ENCODE peak calls at places on chromosomes 7 and 10, in five cellular contexts. T is cardiac fibroblast, C is osteocyte, N is heart left ventricle, M is H1. V is an unnamed sample.

GRCh38 chr10:48611133-48611532 is 6.3 kb upstream of the ARHGAP22 start:
- DNase-seq in N (no peak), T (no peak), M (peak), C (peak), V (no peak)

GRCh38 chr7:140484951-140485350 is 5.6 kb upstream of the MKRN1 start:
- DNase-seq in C (no peak), T (no peak), N (no peak), M (no peak), V (no peak)

GRCh38 chr7:25093268-25093802 is 31.7 kb downstream of the CYCS start:
- DNase-seq in M (peak), N (peak), T (peak), C (peak), V (peak)

GRCh38 chr7:150966002-150966401 is 12.1 kb downstream of the KCNH2 start:
- DNase-seq in C (no peak), T (no peak), N (peak), M (no peak), V (no peak)

GRCh38 chr10:104824378-104825006 is 183.4 kb downstream of the SORCS3 start:
- DNase-seq in C (no peak), M (peak), N (peak), T (peak), V (peak)

GRCh38 chr10:82377608-82378007 is 502.6 kb downstream of the NRG3 start:
- DNase-seq in C (no peak), T (peak), M (peak), N (no peak), V (peak)

GRCh38 chr7:38908759-38909335 is at the start of gene VPS41:
- DNase-seq in M (peak), C (no peak), T (peak), N (peak), V (peak)

GRCh38 chr7:150322833-150323681 is at the start of the genes ACTR3C and LRRC61:
- DNase-seq in C (no peak), T (no peak), N (peak), M (no peak), V (peak)

GRCh38 chr7:157297071-157297638 is 39.6 kb upstream of the DNAJB6 start:
- DNase-seq in T (no peak), C (no peak), M (no peak), N (no peak), V (no peak)

GRCh38 chr10:95327367-95327766 is 36.6 kb upstream of the PDLIM1 start:
- DNase-seq in C (no peak), M (no peak), N (peak), T (peak), V (no peak)

GRCh38 chr10:97319671-97320479 is 804 bp downstream of the FRAT1 start:
- DNase-seq in M (peak), C (no peak), N (peak), T (no peak), V (peak)

GRCh38 chr10:128062837-128063563 is 63.2 kb downstream of the MKI67 start:
- DNase-seq in M (no peak), N (peak), T (peak), C (no peak), V (peak)

GRCh38 chr10:5945561-5946418 is 31.6 kb downstream of the IL15RA start:
- DNase-seq in M (no peak), N (peak), C (no peak), T (peak), V (no peak)

GRCh38 chr7:141483044-141483443 is 68.2 kb upstream of the AGK start:
- DNase-seq in T (peak), M (no peak), N (no peak), C (no peak), V (no peak)

GRCh38 chr7:94170836-94171235 is 166.7 kb upstream of the BET1 start:
- DNase-seq in T (peak), N (no peak), C (no peak), M (no peak), V (peak)

GRCh38 chr7:12927635-12928434 is 240.4 kb downstream of the ARL4A start:
- DNase-seq in N (no peak), M (no peak), T (no peak), C (no peak), V (no peak)

GRCh38 chr10:78968300-78968943 is 100.3 kb upstream of the ZMIZ1 start:
- DNase-seq in M (no peak), N (no peak), T (no peak), C (no peak), V (no peak)

V was measured in GM13976.